ENCODE peak calls at places on chromosomes 11 and 22, in five cellular contexts. P is fibroblast of lung, V is spleen, E is osteoblast, W is Panc1. Z is an unnamed sample.

GRCh38 chr11:17839973-17840611 is 105.5 kb downstream of the KCNC1 start:
- DNase-seq in P (peak), V (no peak), E (peak), W (no peak), Z (no peak)

GRCh38 chr11:11841121-11841604 is 609 bp upstream of the USP47 start:
- DNase-seq in P (peak), V (no peak), E (peak), W (no peak), Z (no peak)

GRCh38 chr22:38718414-38718813 is 12.7 kb downstream of the GTPBP1 start:
- DNase-seq in P (peak), V (no peak), E (peak), W (no peak), Z (no peak)

GRCh38 chr11:116606060-116606459 is 166.7 kb downstream of the BUD13 start:
- DNase-seq in P (no peak), V (no peak), E (no peak), W (no peak), Z (no peak)

GRCh38 chr11:124274000-124274399 is 17.8 kb downstream of the OR8G5 start:
- DNase-seq in P (no peak), V (no peak), E (no peak), W (no peak), Z (no peak)

GRCh38 chr22:37018815-37019308 is 385 bp downstream of the TST start:
- DNase-seq in P (peak), V (peak), E (peak), W (no peak), Z (no peak)

GRCh38 chr11:128564642-128565245 is 22.6 kb downstream of the ETS1 start:
- DNase-seq in P (no peak), V (no peak), E (no peak), W (no peak), Z (no peak)

GRCh38 chr11:132080121-132080520 is 709.7 kb downstream of the NTM start:
- DNase-seq in P (no peak), V (no peak), E (no peak), W (no peak), Z (no peak)

GRCh38 chr11:17766590-17766989 is 32.0 kb downstream of the KCNC1 start:
- DNase-seq in P (no peak), V (peak), E (no peak), W (no peak), Z (no peak)

GRCh38 chr11:13251961-13252360 is 25.6 kb upstream of the BMAL1 start:
- DNase-seq in P (no peak), V (no peak), E (no peak), W (no peak), Z (no peak)

GRCh38 chr22:17705565-17706450 is 67.3 kb downstream of the BCL2L13 start:
- DNase-seq in P (peak), V (no peak), E (no peak), W (no peak), Z (no peak)

GRCh38 chr22:17710023-17710422 is 64.2 kb downstream of the BID start:
- DNase-seq in P (no peak), V (no peak), E (no peak), W (no peak), Z (no peak)

GRCh38 chr22:17706451-17706900 is 67.8 kb downstream of the BID start:
- DNase-seq in P (peak), V (no peak), E (peak), W (peak), Z (no peak)

GRCh38 chr22:17707526-17707925 is 66.7 kb downstream of the BID start:
- DNase-seq in P (peak), V (no peak), E (peak), W (no peak), Z (no peak)

GRCh38 chr22:17706947-17707346 is 67.3 kb downstream of the BID start:
- DNase-seq in P (no peak), V (no peak), E (peak), W (no peak), Z (no peak)
- TF ChIP-seq CTCF in P (no peak), V (no peak), E (no peak), W (no peak), Z (no peak)

DNA sequence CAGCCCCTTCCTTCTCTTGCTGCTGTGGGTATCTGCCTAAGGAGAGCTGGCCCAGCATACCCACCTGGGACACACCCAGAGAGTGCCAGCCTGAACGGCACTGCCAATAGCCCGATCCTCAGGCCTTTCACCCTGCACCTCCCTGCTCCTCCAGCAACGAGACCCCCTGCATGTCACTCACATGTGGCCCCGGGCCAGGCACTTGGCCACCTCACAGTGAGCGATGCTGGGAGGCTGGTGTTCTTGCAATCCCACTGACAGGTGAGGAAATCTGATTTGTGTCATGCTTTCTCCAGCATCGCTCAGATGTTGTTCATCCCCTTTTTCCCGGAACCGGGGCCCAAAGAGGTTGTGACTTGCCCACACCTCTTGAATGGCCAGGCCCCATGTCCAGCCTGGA is 20.5 kb downstream of the DAGLA start:
- DNase-seq in P (no peak), V (no peak), E (no peak), W (no peak), Z (no peak)
- H3K27ac ChIP-seq in P (no peak), V (peak), E (no peak), W (peak), Z (peak)

GRCh38 chr11:75403037-75403436 is 3.7 kb downstream of the RPS3 start:
- DNase-seq in P (no peak), V (no peak), E (no peak), W (no peak), Z (no peak)

GRCh38 chr11:75402002-75402773 is 2.9 kb downstream of the RPS3 start:
- DNase-seq in P (no peak), V (peak), E (no peak), W (no peak), Z (no peak)

GRCh38 chr11:75400110-75400865 is 970 bp downstream of the RPS3 start:
- DNase-seq in P (no peak), V (no peak), E (no peak), W (no peak), Z (no peak)

GRCh38 chr11:75406338-75406777 is 7.0 kb downstream of the RPS3 start:
- DNase-seq in P (peak), V (peak), E (no peak), W (no peak), Z (no peak)

GRCh38 chr11:75403983-75404658 is 4.8 kb downstream of the RPS3 start:
- DNase-seq in P (no peak), V (peak), E (no peak), W (no peak), Z (no peak)
- TF ChIP-seq CTCF in P (no peak), V (no peak), E (no peak), W (no peak), Z (no peak)

DNA sequence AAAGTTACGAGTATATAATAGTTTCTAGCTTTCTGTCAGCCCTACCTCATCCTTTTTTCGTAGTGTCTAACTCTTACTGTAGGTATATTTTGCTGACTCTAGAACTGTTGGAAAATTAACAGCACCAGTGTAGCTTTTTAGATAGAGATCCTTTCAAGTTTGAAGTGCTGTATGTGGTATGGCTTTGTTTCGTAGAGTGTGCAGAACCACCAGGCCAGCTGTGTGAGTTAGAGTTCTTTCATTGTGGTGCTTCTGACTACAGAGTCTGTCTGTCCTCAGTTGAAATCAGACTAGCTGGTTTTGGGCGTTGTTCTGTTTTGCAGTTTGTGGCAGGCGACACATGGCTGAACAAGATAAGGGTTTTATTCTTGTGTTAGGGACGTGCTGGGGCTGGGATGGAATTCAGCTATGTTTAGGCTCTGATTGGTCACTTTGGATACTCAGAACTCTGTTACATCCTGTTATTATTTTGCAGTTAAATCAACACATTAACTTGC is 3.2 kb downstream of the ARHGEF12 start:
- DNase-seq in P (peak), V (no peak), E (peak), W (no peak), Z (no peak)
- H3K27ac ChIP-seq in P (peak), V (peak), E (no peak), W (peak), Z (peak)

GRCh38 chr11:67369801-67370284 is 3.6 kb downstream of the CLCF1 start:
- DNase-seq in P (peak), V (no peak), E (peak), W (no peak), Z (no peak)
- TF ChIP-seq CTCF in P (no peak), V (no peak), E (no peak), W (no peak), Z (no peak)

GRCh38 chr22:17851754-17852153 is 77.5 kb upstream of the BID start:
- DNase-seq in P (no peak), V (no peak), E (no peak), W (no peak), Z (no peak)
- H3K27ac ChIP-seq in P (no peak), V (no peak), E (no peak), W (no peak), Z (no peak)

GRCh38 chr11:94107363-94107762 is 21.3 kb upstream of the PANX1 start:
- DNase-seq in P (no peak), V (no peak), E (no peak), W (no peak), Z (no peak)
- TF ChIP-seq CTCF in P (no peak), V (no peak), E (peak), W (peak), Z (no peak)

Z was measured in esophagus squamous epithelium.